ENCODE peak calls at places on chromosomes 12 and 14, in six cellular contexts. N, V, F, K, R and S are unnamed samples.

GRCh38 chr14:94136575-94137331 is 7.3 kb upstream of the IFI27L2 start:
- DNase-seq in N (peak; percentile 78), V (peak; percentile 94), F (peak; percentile 44), K (peak; percentile 86), R (peak; percentile 81), S (peak; percentile 74)

GRCh38 chr12:40727774-40728483 is 35.7 kb downstream of the CNTN1 start:
- DNase-seq in N (no peak), V (no peak), F (peak; percentile 1), K (no peak), R (no peak), S (no peak)

GRCh38 chr14:103334644-103335603 is 887 bp downstream of the EIF5 start:
- DNase-seq in N (no peak), V (no peak), F (peak; percentile 82), K (peak; percentile 92), R (peak; percentile 77), S (peak; percentile 13)

GRCh38 chr14:85234626-85235025 is 295.3 kb upstream of the FLRT2 start:
- DNase-seq in N (no peak), V (no peak), F (no peak), K (peak; percentile 14), R (no peak), S (no peak)

GRCh38 chr14:78401866-78402265 is 231.7 kb downstream of the NRXN3 start:
- DNase-seq in N (no peak), V (no peak), F (no peak), K (peak; percentile 2), R (no peak), S (no peak)

GRCh38 chr12:91100901-91101300 is 10.4 kb downstream of the LUM start:
- DNase-seq in N (no peak), V (no peak), F (no peak), K (peak; percentile 48), R (no peak), S (no peak)

GRCh38 chr12:63978519-63978918 is 134.0 kb downstream of the SRGAP1 start:
- DNase-seq in N (peak; percentile 58), V (no peak), F (peak; percentile 9), K (peak; percentile 93), R (no peak), S (no peak)

GRCh38 chr12:6181583-6182278 is 18.5 kb upstream of the CD9 start:
- DNase-seq in N (no peak), V (no peak), F (no peak), K (no peak), R (no peak), S (no peak)

GRCh38 chr12:63994704-63995103 is 150.2 kb downstream of the SRGAP1 start:
- DNase-seq in N (no peak), V (no peak), F (no peak), K (peak; percentile 76), R (no peak), S (no peak)

GRCh38 chr12:26122681-26123481 is 2.0 kb downstream of the BHLHE41 start:
- DNase-seq in N (no peak), V (peak; percentile 61), F (peak; percentile 61), K (peak; percentile 87), R (no peak), S (peak; percentile 76)

GRCh38 chr12:52252728-52253328 is 19.8 kb downstream of the KRT7 start:
- DNase-seq in N (no peak), V (no peak), F (no peak), K (no peak), R (no peak), S (no peak)

GRCh38 chr12:125453751-125454150 is 388.5 kb downstream of the AACS start:
- DNase-seq in N (no peak), V (no peak), F (no peak), K (no peak), R (no peak), S (no peak)

GRCh38 chr12:124501827-124502226 is 65.6 kb downstream of the NCOR2 start:
- DNase-seq in N (no peak), V (no peak), F (no peak), K (no peak), R (no peak), S (no peak)

GRCh38 chr14:33061667-33062325 is 123.1 kb downstream of the NPAS3 start:
- DNase-seq in N (no peak), V (peak; percentile 25), F (peak; percentile 15), K (no peak), R (peak; percentile 15), S (no peak)

DNA sequence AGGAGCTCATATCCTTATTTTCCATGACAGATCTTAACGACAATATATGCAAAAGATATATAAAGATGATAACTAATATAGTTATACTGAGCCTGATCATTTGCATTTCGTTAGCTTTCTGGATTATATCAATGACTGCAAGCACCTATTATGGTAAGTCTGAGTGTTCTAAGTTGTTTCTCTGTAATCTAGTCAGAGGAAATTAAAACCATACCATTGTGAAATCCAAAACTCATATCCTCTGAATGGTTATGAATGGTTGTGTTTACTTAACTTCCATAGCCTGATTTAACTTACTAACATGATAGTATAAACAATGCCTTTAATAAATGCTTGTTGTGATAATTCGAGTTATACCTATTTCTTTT is 760 bp downstream of the TMEM19 start:
- DNase-seq in N (no peak), V (no peak), F (no peak), K (peak; percentile 57), R (peak; percentile 14), S (no peak)
- H3K9me2 ChIP-seq in N (no peaks in the 10 kb centered on the region), V (no peaks in the 10 kb centered on the region), F (no peaks in the 10 kb centered on the region), K (no peaks in the 10 kb centered on the region), R (no peaks in the 10 kb centered on the region), S (no peaks in the 10 kb centered on the region)

GRCh38 chr14:89304972-89305703 is 111.9 kb downstream of the FOXN3 start:
- DNase-seq in N (no peak), V (no peak), F (no peak), K (peak; percentile 82), R (peak; percentile 58), S (peak; percentile 63)
- H3K9me2 ChIP-seq in N (no peaks in the 10 kb centered on the region), V (no peaks in the 10 kb centered on the region), F (no peaks in the 10 kb centered on the region), K (no peaks in the 10 kb centered on the region), R (no peaks in the 10 kb centered on the region), S (no peaks in the 10 kb centered on the region)

DNA sequence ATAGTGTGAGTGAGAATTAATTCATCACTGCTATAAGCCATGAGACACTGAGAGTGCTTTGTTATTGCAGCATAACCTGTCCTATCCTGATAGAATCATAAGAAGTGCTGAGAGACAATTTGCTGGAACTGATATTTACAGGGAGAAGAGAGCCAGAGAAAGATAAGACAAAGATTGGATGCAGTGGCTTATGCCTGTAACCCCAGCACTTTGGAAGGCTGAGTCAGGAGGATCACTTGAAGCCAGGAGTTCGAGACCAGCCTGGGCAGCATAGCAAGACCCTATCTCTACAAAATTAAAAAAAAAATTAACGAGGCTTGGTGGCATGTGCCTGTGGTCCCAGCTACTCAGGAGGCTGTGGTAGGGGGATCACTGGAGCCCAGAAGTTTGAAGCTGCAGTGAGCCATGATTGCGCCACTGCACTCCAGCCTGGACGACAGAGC is 3.0 kb upstream of the P2RX7 start:
- DNase-seq in N (no peak), V (no peak), F (no peak), K (no peak), R (no peak), S (peak; percentile 8)
- H3K9me2 ChIP-seq in N (no peaks in the 10 kb centered on the region), V (no peaks in the 10 kb centered on the region), F (no peaks in the 10 kb centered on the region), K (no peaks in the 10 kb centered on the region), R (no peaks in the 10 kb centered on the region), S (no peaks in the 10 kb centered on the region)

DNA sequence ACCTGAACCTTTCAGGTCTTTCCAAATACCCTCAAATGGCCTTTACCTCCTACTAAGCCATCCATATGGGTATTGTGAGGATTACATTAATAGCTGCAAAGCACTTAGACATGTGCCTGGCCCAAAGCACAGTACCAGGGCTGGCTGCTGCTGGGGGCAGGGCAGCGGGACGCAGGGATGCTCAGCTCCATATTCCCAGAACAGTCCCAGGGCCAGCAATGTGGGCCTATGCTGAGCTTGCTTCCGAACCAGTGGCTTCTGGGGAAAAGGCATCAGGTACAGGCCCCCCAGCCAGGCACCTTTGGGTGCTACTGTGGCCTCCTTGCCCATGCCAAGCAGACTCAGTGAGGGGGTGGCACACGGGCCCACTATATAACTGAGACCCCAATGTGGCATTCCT is 10.4 kb downstream of the ACTN1 start:
- DNase-seq in N (no peak), V (no peak), F (no peak), K (no peak), R (no peak), S (no peak)
- H3K9me2 ChIP-seq in N (no peaks in the 10 kb centered on the region), V (no peaks in the 10 kb centered on the region), F (no peaks in the 10 kb centered on the region), K (no peaks in the 10 kb centered on the region), R (no peaks in the 10 kb centered on the region), S (no peaks in the 10 kb centered on the region)